ENCODE peak calls at places on chromosomes 11 and 22, in six cellular contexts. E is ecto neural progenitor cell; B is left colon; Z is activated effector memory CD4-positive, alpha-beta T cell treated with anti-CD3 and anti-CD28 coated beads, Interleukin-2, amount 50 U/mL, for 16 hours; L is GM04504; N is NCI-H1417. U is an unnamed sample.

GRCh38 chr11:36033082-36033751 is 89.4 kb downstream of the LDLRAD3 start:
- DNase-seq in E (no peak), B (no peak), Z (no peak), L (no peak), N (no peak), U (no peak)

GRCh38 chr11:91871048-91871447 is 353.6 kb upstream of the FAT3 start:
- DNase-seq in E (no peak), B (no peak), Z (no peak), L (no peak), N (no peak), U (no peak)

GRCh38 chr22:44361391-44362126 is 48.8 kb upstream of the SHISAL1 start:
- DNase-seq in E (no peak), B (peak; percentile 1), Z (no peak), L (no peak), N (no peak), U (no peak)

GRCh38 chr11:134915212-134915611 is 503.2 kb upstream of the B3GAT1 start:
- DNase-seq in E (no peak), B (no peak), Z (no peak), L (no peak), N (no peak), U (no peak)

GRCh38 chr11:57054782-57055181 is 66.1 kb downstream of the OR5AK2 start:
- DNase-seq in E (no peak), B (no peak), Z (no peak), L (no peak), N (no peak), U (no peak)

GRCh38 chr11:93545566-93545965 is 2.4 kb upstream of the SMCO4 start:
- DNase-seq in E (no peak), B (no peak), Z (no peak), L (no peak), N (no peak), U (no peak)

GRCh38 chr22:46591890-46592289 is 28.3 kb upstream of the GRAMD4 start:
- DNase-seq in E (no peak), B (no peak), Z (no peak), L (no peak), N (no peak), U (no peak)

GRCh38 chr11:134754196-134754822 is 342.3 kb upstream of the B3GAT1 start:
- DNase-seq in E (peak; percentile 32), B (no peak), Z (no peak), L (no peak), N (no peak), U (no peak)

GRCh38 chr11:78145511-78146030 is 6.1 kb upstream of the ALG8 start:
- DNase-seq in E (no peak), B (no peak), Z (no peak), L (no peak), N (no peak), U (no peak)

GRCh38 chr22:25950101-25950500 is 208.1 kb downstream of the MYO18B start:
- DNase-seq in E (no peak), B (no peak), Z (no peak), L (no peak), N (no peak), U (no peak)

GRCh38 chr11:24880962-24881361 is 384.1 kb downstream of the LUZP2 start:
- DNase-seq in E (no peak), B (no peak), Z (no peak), L (no peak), N (no peak), U (no peak)

GRCh38 chr11:122882809-122883681 is 486 bp downstream of the JHY start:
- DNase-seq in E (peak; percentile 74), B (peak; percentile 72), Z (peak; percentile 81), L (peak; percentile 50), N (peak; percentile 85), U (peak; percentile 80)

GRCh38 chr22:27546157-27546556 is 255.4 kb downstream of the MN1 start:
- DNase-seq in E (no peak), B (no peak), Z (no peak), L (no peak), N (no peak), U (no peak)

GRCh38 chr11:43282607-43283440 is 29.0 kb upstream of the API5 start:
- DNase-seq in E (peak; percentile 72), B (peak; percentile 31), Z (peak; percentile 79), L (peak; percentile 3), N (peak; percentile 41), U (peak; percentile 35)

GRCh38 chr11:2320591-2321310 is 18.9 kb downstream of the TSPAN32 start:
- DNase-seq in E (no peak), B (no peak), Z (peak; percentile 47), L (no peak), N (no peak), U (no peak)

GRCh38 chr11:93487032-93487483 is 56.1 kb downstream of the SMCO4 start:
- DNase-seq in E (no peak), B (peak; percentile 15), Z (no peak), L (no peak), N (peak; percentile 66), U (peak; percentile 87)

GRCh38 chr11:27660171-27660570 is 40.1 kb downstream of the BDNF start:
- DNase-seq in E (no peak), B (no peak), Z (no peak), L (no peak), N (no peak), U (no peak)

GRCh38 chr22:34055525-34056200 is 135.4 kb upstream of the LARGE1 start:
- DNase-seq in E (peak; percentile 56), B (no peak), Z (no peak), L (no peak), N (peak; percentile 16), U (peak; percentile 6)

GRCh38 chr22:32684148-32684821 is 117.2 kb upstream of the TIMP3 start:
- DNase-seq in E (no peak), B (no peak), Z (no peak), L (no peak), N (no peak), U (no peak)

GRCh38 chr11:107808526-107808925 is 50.1 kb downstream of the SLC35F2 start:
- DNase-seq in E (no peak), B (no peak), Z (no peak), L (no peak), N (no peak), U (no peak)

GRCh38 chr11:93089474-93090102 is 108.2 kb downstream of the SLC36A4 start:
- DNase-seq in E (no peak), B (peak; percentile 20), Z (no peak), L (peak; percentile 28), N (peak; percentile 8), U (peak; percentile 56)

GRCh38 chr11:130103296-130103814 is 33.7 kb downstream of the APLP2 start:
- DNase-seq in E (no peak), B (no peak), Z (no peak), L (peak; percentile 96), N (no peak), U (no peak)

GRCh38 chr11:22341582-22341919 is 3.4 kb downstream of the SLC17A6 start:
- DNase-seq in E (peak; percentile 50), B (no peak), Z (no peak), L (no peak), N (no peak), U (no peak)

GRCh38 chr11:45371251-45371749 is 85.2 kb upstream of the SYT13 start:
- DNase-seq in E (peak; percentile 90), B (peak; percentile 65), Z (peak; percentile 88), L (peak; percentile 18), N (peak; percentile 77), U (peak; percentile 95)

GRCh38 chr22:35355744-35356420 is 25.0 kb upstream of the HMOX1 start:
- DNase-seq in E (no peak), B (no peak), Z (no peak), L (no peak), N (no peak), U (no peak)

GRCh38 chr11:65867284-65868071 is 5.1 kb downstream of the EFEMP2 start:
- DNase-seq in E (peak; percentile 77), B (no peak), Z (no peak), L (no peak), N (no peak), U (no peak)

U was measured in NCI-H526 treated with DMSO at 0.1 percent for 48 hours.